ENCODE peak calls at places on chromosomes 11 and 22, in eight cellular contexts. W is amniotic stem cell, F is mucosa of descending colon, C is AG04449, X is GM03348, L is CD14-positive monocyte, H is posterior vena cava, D is HS-27A. B is an unnamed sample.
A peak's percentile ranks its signal among the peaks of the same experiment; 100 is the strongest.

GRCh38 chr22:38074181-38075104 is 9.5 kb downstream of the SLC16A8 start:
- DNase-seq in W (no peak), F (no peak), C (no peak), X (peak; percentile 83), L (no peak), H (no peak), D (no peak), B (no peak)

GRCh38 chr11:8006349-8006977 is 19.3 kb downstream of the EIF3F start:
- DNase-seq in W (peak; percentile 62), F (no peak), C (peak; percentile 21), X (peak; percentile 82), L (no peak), H (no peak), D (peak; percentile 59), B (no peak)

GRCh38 chr11:125463590-125464265 is 32.3 kb downstream of the FEZ1 start:
- DNase-seq in W (no peak), F (no peak), C (no peak), X (no peak), L (no peak), H (no peak), D (no peak), B (no peak)

GRCh38 chr22:49449377-49449776 is 378.3 kb downstream of the BRD1 start:
- DNase-seq in W (no peak), F (no peak), C (no peak), X (no peak), L (no peak), H (no peak), D (no peak), B (no peak)

GRCh38 chr11:111978028-111978771 is 41.1 kb downstream of the DIXDC1 start:
- DNase-seq in W (peak; percentile 70), F (no peak), C (no peak), X (peak; percentile 92), L (no peak), H (peak; percentile 87), D (peak; percentile 22), B (no peak)

GRCh38 chr11:79796704-79797103 is 355.9 kb upstream of the TENM4 start:
- DNase-seq in W (no peak), F (no peak), C (no peak), X (no peak), L (no peak), H (no peak), D (no peak), B (no peak)

GRCh38 chr11:117970400-117971024 is 15.7 kb upstream of the IL10RA start:
- DNase-seq in W (no peak), F (peak; percentile 49), C (no peak), X (no peak), L (peak; percentile 72), H (no peak), D (no peak), B (no peak)

GRCh38 chr11:15547685-15548084 is 433.0 kb downstream of the INSC start:
- DNase-seq in W (no peak), F (no peak), C (no peak), X (no peak), L (no peak), H (no peak), D (no peak), B (no peak)

GRCh38 chr22:37075822-37076433 is 24.4 kb downstream of the KCTD17 start:
- DNase-seq in W (no peak), F (no peak), C (no peak), X (no peak), L (no peak), H (no peak), D (no peak), B (no peak)

GRCh38 chr11:121352301-121352891 is 59.8 kb downstream of the SC5D start:
- DNase-seq in W (no peak), F (no peak), C (no peak), X (no peak), L (no peak), H (no peak), D (no peak), B (no peak)

GRCh38 chr11:2569321-2569721 is 124.5 kb downstream of the KCNQ1 start:
- DNase-seq in W (no peak), F (peak; percentile 26), C (no peak), X (peak; percentile 59), L (peak; percentile 38), H (peak; percentile 44), D (no peak), B (no peak)

GRCh38 chr22:37502342-37503182 is 16.4 kb upstream of the MFNG start:
- DNase-seq in W (no peak), F (peak; percentile 90), C (no peak), X (no peak), L (no peak), H (no peak), D (no peak), B (no peak)

B was measured in kidney epithelial cell.